ENCODE peak calls at places on chromosomes 16 and 17, in nine cellular contexts. U is NCI-H446 treated with DMSO at 0.1 percent for 48 hours, T is tibial nerve, O is HFFc6, G is prostate gland, N is HEK293T, D is NCI-H1105, M is GM03348, Z is NCI-H460. C is an unnamed sample.
A peak's percentile ranks its signal among the peaks of the same experiment; 100 is the strongest.

GRCh38 chr16:6964679-6965078 is 368.0 kb upstream of the RBFOX1 start:
- DNase-seq in U (no peak), T (no peak), O (no peak), G (no peak), N (no peak), D (no peak), M (no peak), Z (no peak), C (no peak)

GRCh38 chr17:292531-293382 is 59.9 kb downstream of the RPH3AL start:
- DNase-seq in U (no peak), T (no peak), O (no peak), G (no peak), N (no peak), D (no peak), M (no peak), Z (no peak), C (no peak)

GRCh38 chr16:85460252-85460982 is 152.7 kb upstream of the GSE1 start:
- DNase-seq in U (peak; percentile 37), T (no peak), O (no peak), G (no peak), N (no peak), D (no peak), M (no peak), Z (no peak), C (no peak)

GRCh38 chr17:64001763-64002529 is 3.8 kb downstream of the PRR29 start:
- DNase-seq in U (no peak), T (no peak), O (no peak), G (no peak), N (no peak), D (no peak), M (no peak), Z (no peak), C (no peak)

GRCh38 chr17:59762022-59762825 is 54.8 kb downstream of the VMP1 start:
- DNase-seq in U (no peak), T (no peak), O (peak; percentile 62), G (no peak), N (no peak), D (no peak), M (peak; percentile 45), Z (no peak), C (no peak)

GRCh38 chr17:9984768-9985167 is 79.7 kb upstream of the RCVRN start:
- DNase-seq in U (no peak), T (no peak), O (no peak), G (no peak), N (no peak), D (no peak), M (no peak), Z (no peak), C (no peak)

GRCh38 chr17:62724398-62725146 is 83.5 kb downstream of the MARCHF10 start:
- DNase-seq in U (no peak), T (no peak), O (no peak), G (peak; percentile 53), N (no peak), D (no peak), M (no peak), Z (no peak), C (no peak)

GRCh38 chr17:6755281-6755680 is 565 bp upstream of the XAF1 start:
- DNase-seq in U (no peak), T (no peak), O (no peak), G (no peak), N (no peak), D (no peak), M (peak; percentile 82), Z (no peak), C (no peak)

C was measured in esophagus muscularis mucosa.